ENCODE peak calls at places on chromosomes 12 and 14, in eight cellular contexts. O is pancreas, U is tibial artery, X is SK-N-SH, Z is ascending aorta, M is astrocyte, N is sigmoid colon, V is lower lobe of right lung. E is an unnamed sample.

GRCh38 chr14:103516426-103517171 is 6.0 kb downstream of the CKB start:
- DNase-seq in O (peak; percentile 26), U (no peak), X (no peak), Z (no peak), M (no peak), N (peak; percentile 46), V (peak; percentile 10), E (peak; percentile 38)

GRCh38 chr12:113184098-113184899 is 979 bp downstream of the DDX54 start:
- DNase-seq in O (no peak), U (no peak), X (no peak), Z (no peak), M (peak; percentile 76), N (no peak), V (peak; percentile 84), E (no peak)

GRCh38 chr12:97222391-97222790 is 240.2 kb upstream of the RMST start:
- DNase-seq in O (no peak), U (no peak), X (no peak), Z (no peak), M (no peak), N (no peak), V (no peak), E (no peak)

GRCh38 chr12:123049398-123050250 is 69.1 kb downstream of the ARL6IP4 start:
- DNase-seq in O (peak; percentile 5), U (no peak), X (no peak), Z (no peak), M (no peak), N (no peak), V (no peak), E (no peak)

GRCh38 chr14:48008646-48009045 is 333.2 kb upstream of the MDGA2 start:
- DNase-seq in O (no peak), U (no peak), X (no peak), Z (no peak), M (no peak), N (no peak), V (no peak), E (peak; percentile 53)

GRCh38 chr12:52533686-52534470 is 13.7 kb upstream of the KRT5 start:
- DNase-seq in O (no peak), U (no peak), X (no peak), Z (no peak), M (no peak), N (peak; percentile 29), V (no peak), E (no peak)

GRCh38 chr14:21868442-21869046 is 194.9 kb upstream of the OR4E1 start:
- DNase-seq in O (no peak), U (peak; percentile 22), X (peak; percentile 29), Z (no peak), M (no peak), N (no peak), V (no peak), E (peak; percentile 92)

GRCh38 chr12:4825139-4825858 is 84.4 kb upstream of the KCNA1 start:
- DNase-seq in O (no peak), U (no peak), X (no peak), Z (no peak), M (peak; percentile 57), N (no peak), V (no peak), E (no peak)

GRCh38 chr14:57865066-57865449 is 834 bp downstream of the SLC35F4 start:
- DNase-seq in O (no peak), U (no peak), X (peak; percentile 21), Z (no peak), M (no peak), N (no peak), V (no peak), E (no peak)

GRCh38 chr12:47818007-47818376 is 1.7 kb downstream of the HDAC7 start:
- DNase-seq in O (no peak), U (no peak), X (no peak), Z (no peak), M (no peak), N (no peak), V (no peak), E (no peak)

GRCh38 chr12:124490584-124491305 is 76.7 kb downstream of the NCOR2 start:
- DNase-seq in O (peak; percentile 96), U (peak; percentile 73), X (peak; percentile 88), Z (no peak), M (no peak), N (peak; percentile 87), V (peak; percentile 82), E (no peak)

GRCh38 chr12:12468575-12468974 is 94.1 kb downstream of the DUSP16 start:
- DNase-seq in O (no peak), U (no peak), X (no peak), Z (no peak), M (no peak), N (no peak), V (no peak), E (no peak)

GRCh38 chr12:71710276-71711125 is 24.6 kb downstream of the TMEM19 start:
- DNase-seq in O (no peak), U (no peak), X (no peak), Z (no peak), M (peak; percentile 91), N (no peak), V (no peak), E (no peak)

GRCh38 chr14:51880810-51881580 is 20.6 kb downstream of the GNG2 start:
- DNase-seq in O (no peak), U (no peak), X (no peak), Z (no peak), M (peak; percentile 65), N (no peak), V (no peak), E (no peak)

GRCh38 chr12:67535176-67535575 is 113.4 kb upstream of the DYRK2 start:
- DNase-seq in O (no peak), U (no peak), X (no peak), Z (no peak), M (no peak), N (no peak), V (no peak), E (no peak)

DNA sequence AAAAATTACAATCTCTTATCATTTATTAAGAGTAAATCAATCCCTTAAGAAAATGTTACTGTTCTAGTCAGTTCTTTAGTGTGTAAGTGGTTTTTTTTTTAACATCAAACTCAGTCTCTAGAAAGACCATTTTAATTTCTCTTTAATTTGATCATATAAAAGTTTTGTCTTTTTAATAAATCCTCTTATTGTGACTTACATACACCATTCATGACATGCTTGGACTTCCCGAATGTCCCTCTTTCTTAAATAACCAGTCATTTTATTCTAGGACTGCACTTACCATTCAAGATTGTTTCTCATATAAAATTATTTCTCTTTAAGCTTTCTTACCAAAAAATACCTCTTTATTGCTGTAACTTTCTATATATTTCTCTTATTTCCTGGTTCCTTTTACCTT is 60.8 kb upstream of the EVL start:
- DNase-seq in O (no peak), U (no peak), X (no peak), Z (no peak), M (no peak), N (no peak), V (no peak), E (no peak)
- H3K9me3 ChIP-seq in O (no peaks in the 10 kb centered on the region), U (no peaks in the 10 kb centered on the region), X (peaks cover 18% of the 10 kb centered on the region), Z (no peaks in the 10 kb centered on the region), M (peaks cover 6% of the 10 kb centered on the region), N (no peaks in the 10 kb centered on the region), V (peaks cover 4% of the 10 kb centered on the region), E (peaks cover 72% of the 10 kb centered on the region)

GRCh38 chr12:26283617-26284016 is 88.2 kb downstream of the SSPN start:
- DNase-seq in O (no peak), U (no peak), X (no peak), Z (no peak), M (no peak), N (no peak), V (no peak), E (no peak)

GRCh38 chr12:26282339-26282945 is 87.1 kb downstream of the SSPN start:
- DNase-seq in O (no peak), U (no peak), X (no peak), Z (no peak), M (no peak), N (no peak), V (no peak), E (no peak)

GRCh38 chr12:26281320-26281719 is 85.9 kb downstream of the SSPN start:
- DNase-seq in O (no peak), U (peak; percentile 45), X (no peak), Z (no peak), M (peak; percentile 32), N (no peak), V (no peak), E (no peak)

GRCh38 chr12:26280869-26281268 is 85.5 kb downstream of the SSPN start:
- DNase-seq in O (no peak), U (no peak), X (no peak), Z (no peak), M (no peak), N (no peak), V (no peak), E (no peak)

DNA sequence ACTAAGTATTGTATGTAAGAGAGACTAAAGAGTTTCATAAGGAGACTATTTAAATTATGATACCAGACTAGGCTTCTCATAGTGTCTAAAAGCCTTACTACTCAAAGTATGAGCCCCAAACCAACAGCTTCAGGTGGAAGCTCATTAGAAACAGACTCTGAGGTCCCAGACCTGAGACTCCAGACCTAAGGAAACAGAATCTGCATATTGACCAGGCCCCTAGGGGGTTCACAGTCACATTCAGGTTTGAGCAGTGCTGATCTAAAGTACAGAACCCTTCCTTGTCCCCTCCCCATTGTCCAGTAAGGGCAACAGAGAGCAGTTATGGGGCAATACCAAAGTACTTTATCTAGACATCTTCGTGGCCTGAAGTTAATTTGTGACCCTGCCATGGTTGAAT is 87.7 kb downstream of the SSPN start:
- DNase-seq in O (no peak), U (no peak), X (no peak), Z (no peak), M (no peak), N (no peak), V (no peak), E (no peak)
- H3K36me3 ChIP-seq in O (no peaks in the 10 kb centered on the region), U (no peaks in the 10 kb centered on the region), X (no peaks in the 10 kb centered on the region), Z (no peaks in the 10 kb centered on the region), M (no peaks in the 10 kb centered on the region), N (no peaks in the 10 kb centered on the region), V (no peaks in the 10 kb centered on the region), E (no peaks in the 10 kb centered on the region)

GRCh38 chr14:50122291-50122690 is 5.9 kb upstream of the VCPKMT start:
- DNase-seq in O (no peak), U (no peak), X (no peak), Z (no peak), M (no peak), N (no peak), V (no peak), E (no peak)

GRCh38 chr14:50123062-50123461 is 6.7 kb upstream of the VCPKMT start:
- DNase-seq in O (no peak), U (no peak), X (no peak), Z (no peak), M (no peak), N (no peak), V (no peak), E (no peak)

DNA sequence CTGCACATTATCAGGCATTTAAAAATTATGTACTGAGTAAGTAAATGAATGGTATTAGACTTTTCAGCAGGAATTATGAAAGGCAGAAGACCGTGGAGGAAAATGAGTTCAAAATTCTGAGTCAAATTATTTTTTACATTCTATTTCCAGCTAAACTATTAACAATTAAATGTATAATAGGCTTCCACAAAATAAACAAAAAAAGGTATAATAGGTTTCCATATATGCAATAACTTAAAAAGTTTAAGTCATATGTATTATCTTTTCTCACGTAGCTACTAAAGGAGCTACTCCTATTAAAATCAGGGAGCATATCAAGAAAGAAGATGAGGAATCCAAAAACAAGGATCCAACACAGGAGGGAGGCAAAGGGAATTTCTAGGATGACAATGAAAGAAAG is 11.4 kb upstream of the VCPKMT start:
- DNase-seq in O (no peak), U (no peak), X (no peak), Z (no peak), M (no peak), N (no peak), V (no peak), E (no peak)
- H3K9me3 ChIP-seq in O (no peaks in the 10 kb centered on the region), U (no peaks in the 10 kb centered on the region), X (no peaks in the 10 kb centered on the region), Z (no peaks in the 10 kb centered on the region), M (no peaks in the 10 kb centered on the region), N (no peaks in the 10 kb centered on the region), V (no peaks in the 10 kb centered on the region), E (no peaks in the 10 kb centered on the region)

GRCh38 chr14:39038542-39038941 is 64.5 kb downstream of the SEC23A start:
- DNase-seq in O (no peak), U (no peak), X (no peak), Z (no peak), M (no peak), N (no peak), V (no peak), E (no peak)
- H3K36me3 ChIP-seq in O (peaks cover 11% of the 10 kb centered on the region), U (peaks cover 75% of the 10 kb centered on the region), X (peaks cover 31% of the 10 kb centered on the region), Z (peaks cover 51% of the 10 kb centered on the region), M (peaks cover 55% of the 10 kb centered on the region), N (peaks cover 28% of the 10 kb centered on the region), V (peaks cover 92% of the 10 kb centered on the region), E (peaks cover 87% of the 10 kb centered on the region)